ENCODE peak calls at places on chromosomes 13 and 19, in ten cellular contexts. E is left ventricle myocardium superior; R is GM04503; Z is neural crest cell; A is activated effector memory CD4-positive, alpha-beta T cell treated with anti-CD3 and anti-CD28 coated beads, Interleukin-2, amount 50 U/mL, for 16 hours; N is NCI-H1105; G is AG09309; H is T-helper 17 cell; K is M059J; J is fibroblast of villous mesenchyme. U is an unnamed sample.

GRCh38 chr13:21060063-21060826 is 1.1 kb downstream of the LATS2 start:
- DNase-seq in E (peak), R (no peak), Z (peak), A (no peak), N (no peak), G (no peak), H (no peak), K (peak), J (peak), U (peak)

GRCh38 chr19:45419895-45420294 is 3.8 kb downstream of the ERCC1 start:
- DNase-seq in E (no peak), R (no peak), Z (no peak), A (no peak), N (no peak), G (no peak), H (no peak), K (no peak), J (no peak), U (no peak)

GRCh38 chr13:113641426-113641825 is 16.6 kb downstream of the ATP4B start:
- DNase-seq in E (no peak), R (no peak), Z (no peak), A (no peak), N (no peak), G (no peak), H (no peak), K (no peak), J (no peak), U (no peak)

GRCh38 chr13:23657056-23657455 is 86.8 kb downstream of the TNFRSF19 start:
- DNase-seq in E (no peak), R (no peak), Z (no peak), A (no peak), N (no peak), G (no peak), H (no peak), K (no peak), J (no peak), U (no peak)

GRCh38 chr13:102295316-102296048 is 106.4 kb downstream of the FGF14 start:
- DNase-seq in E (no peak), R (peak), Z (no peak), A (no peak), N (no peak), G (no peak), H (no peak), K (no peak), J (peak), U (no peak)

GRCh38 chr13:75704194-75704941 is 68.2 kb downstream of the LMO7 start:
- DNase-seq in E (no peak), R (no peak), Z (no peak), A (no peak), N (no peak), G (no peak), H (no peak), K (peak), J (peak), U (no peak)

GRCh38 chr13:27128825-27129627 is 42.6 kb downstream of the USP12 start:
- DNase-seq in E (no peak), R (no peak), Z (no peak), A (no peak), N (no peak), G (peak), H (no peak), K (peak), J (peak), U (no peak)

GRCh38 chr13:52652980-52653303 is 306 bp downstream of the SUGT1 start:
- DNase-seq in E (no peak), R (no peak), Z (no peak), A (no peak), N (no peak), G (no peak), H (no peak), K (no peak), J (no peak), U (no peak)

GRCh38 chr19:2663920-2664571 is 38.4 kb downstream of the GNG7 start:
- DNase-seq in E (peak), R (no peak), Z (peak), A (no peak), N (no peak), G (no peak), H (no peak), K (no peak), J (no peak), U (no peak)

GRCh38 chr19:17023805-17024204 is 2.8 kb downstream of the CPAMD8 start:
- DNase-seq in E (no peak), R (no peak), Z (no peak), A (no peak), N (no peak), G (no peak), H (no peak), K (no peak), J (no peak), U (no peak)

GRCh38 chr13:35840991-35841604 is 290.1 kb downstream of the DCLK1 start:
- DNase-seq in E (no peak), R (no peak), Z (no peak), A (no peak), N (no peak), G (no peak), H (no peak), K (no peak), J (no peak), U (no peak)

GRCh38 chr19:51259348-51260245 is 8.7 kb downstream of the SIGLECL1 start:
- DNase-seq in E (no peak), R (no peak), Z (peak), A (peak), N (peak), G (no peak), H (no peak), K (peak), J (peak), U (peak)

GRCh38 chr19:46150606-46151005 is 2.6 kb downstream of the IGFL2 start:
- DNase-seq in E (no peak), R (no peak), Z (no peak), A (no peak), N (no peak), G (no peak), H (no peak), K (no peak), J (no peak), U (no peak)

GRCh38 chr19:3606690-3607289 is at the start of gene TBXA2R:
- DNase-seq in E (peak), R (no peak), Z (no peak), A (peak), N (no peak), G (no peak), H (no peak), K (peak), J (peak), U (peak)